ENCODE peak calls at places on chromosomes 6 and 20, in six cellular contexts. D is WERI-Rb-1, C is C1 segment of cervical spinal cord, T is NCI-H1417, Y is choroid plexus epithelial cell, L is KG1. O is an unnamed sample.

GRCh38 chr6:155177369-155177961 is 86.3 kb upstream of the CLDN20 start:
- DNase-seq in Y (peak; percentile 90), C (no peak), L (peak; percentile 54), T (peak; percentile 55), D (peak; percentile 37), O (peak; percentile 60)

GRCh38 chr6:112014483-112014882 is 39.4 kb upstream of the CCN6 start:
- DNase-seq in Y (peak; percentile 64), C (no peak), T (no peak), L (no peak), D (no peak), O (no peak)

GRCh38 chr6:106136845-106137244 is 50.7 kb downstream of the PRDM1 start:
- DNase-seq in C (no peak), T (no peak), Y (no peak), D (no peak), L (no peak), O (no peak)

GRCh38 chr6:157885211-157885788 is 62.3 kb downstream of the SNX9 start:
- DNase-seq in D (no peak), T (no peak), Y (peak; percentile 58), L (no peak), C (no peak), O (no peak)

GRCh38 chr6:7087491-7087979 is 20.2 kb upstream of the RREB1 start:
- DNase-seq in Y (no peak), T (no peak), C (no peak), L (no peak), D (peak; percentile 5), O (no peak)

GRCh38 chr6:109612268-109612667 is 78.7 kb downstream of the AK9 start:
- DNase-seq in T (no peak), C (no peak), D (no peak), L (no peak), Y (no peak), O (no peak)

GRCh38 chr20:35395728-35396127 is 16.0 kb downstream of the UQCC1 start:
- DNase-seq in C (no peak), D (no peak), L (no peak), Y (peak; percentile 68), T (no peak), O (no peak)

GRCh38 chr6:150877928-150878327 is 12.4 kb downstream of the MTHFD1L start:
- DNase-seq in Y (no peak), T (no peak), C (no peak), D (no peak), L (no peak), O (no peak)

GRCh38 chr20:57501461-57502330 is 23.2 kb downstream of the CTCFL start:
- DNase-seq in D (peak; percentile 60), C (no peak), L (no peak), Y (peak; percentile 36), T (no peak), O (no peak)

GRCh38 chr20:58467572-58468330 is 47.4 kb downstream of the APCDD1L start:
- DNase-seq in T (no peak), L (no peak), Y (no peak), D (no peak), C (no peak), O (peak; percentile 17)

GRCh38 chr20:35306931-35307517 is 14.8 kb upstream of the FAM83C start:
- DNase-seq in D (peak; percentile 82), C (no peak), T (peak; percentile 2), Y (peak; percentile 86), L (no peak), O (peak; percentile 59)

GRCh38 chr6:100880149-100880900 is 804 bp downstream of the ASCC3 start:
- DNase-seq in Y (peak; percentile 34), C (no peak), D (no peak), L (no peak), T (no peak), O (no peak)

GRCh38 chr6:22448311-22448711 is 121.1 kb upstream of the HDGFL1 start:
- DNase-seq in C (no peak), L (no peak), T (peak; percentile 9), D (no peak), Y (peak; percentile 91), O (peak; percentile 44)

GRCh38 chr20:22861231-22861980 is 173.7 kb upstream of the SSTR4 start:
- DNase-seq in C (no peak), D (no peak), T (no peak), Y (peak; percentile 46), L (no peak), O (no peak)

GRCh38 chr6:44715925-44716324 is 328.4 kb downstream of the CDC5L start:
- DNase-seq in C (no peak), D (peak; percentile 74), T (peak; percentile 4), L (no peak), Y (no peak), O (no peak)

GRCh38 chr6:38593419-38593818 is 46.3 kb downstream of the BTBD9 start:
- DNase-seq in D (no peak), Y (peak; percentile 41), C (no peak), T (no peak), L (no peak), O (no peak)

GRCh38 chr6:3041606-3042005 is 26.7 kb upstream of the RIPK1 start:
- DNase-seq in C (no peak), T (no peak), L (no peak), Y (no peak), D (no peak), O (no peak)

GRCh38 chr6:88339816-88340215 is 173.7 kb upstream of the CNR1 start:
- DNase-seq in L (no peak), T (no peak), D (no peak), Y (no peak), C (no peak), O (no peak)

GRCh38 chr6:108644252-108644651 is 83.5 kb downstream of the FOXO3 start:
- DNase-seq in D (no peak), Y (no peak), C (no peak), T (no peak), L (no peak), O (no peak)

GRCh38 chr20:43789593-43789992 is 62.8 kb upstream of the GTSF1L start:
- DNase-seq in C (no peak), Y (no peak), T (no peak), L (no peak), D (no peak), O (no peak)

GRCh38 chr6:107102414-107102805 is 12.9 kb downstream of the BEND3 start:
- DNase-seq in T (no peak), C (no peak), L (no peak), Y (no peak), D (peak; percentile 14), O (no peak)

GRCh38 chr6:28002181-28002580 is 45.1 kb downstream of the OR2B6 start:
- DNase-seq in C (no peak), D (no peak), T (peak; percentile 18), L (no peak), Y (no peak), O (no peak)

GRCh38 chr20:16846011-16846410 is 97.9 kb downstream of the OTOR start:
- DNase-seq in L (no peak), T (no peak), Y (no peak), C (no peak), D (no peak), O (no peak)

GRCh38 chr20:11502051-11502450 is 415.6 kb upstream of the BTBD3 start:
- DNase-seq in Y (peak; percentile 40), T (no peak), C (no peak), D (no peak), L (no peak), O (peak; percentile 27)

GRCh38 chr6:44805239-44805849 is 417.8 kb downstream of the CDC5L start:
- DNase-seq in L (no peak), D (peak; percentile 9), C (no peak), T (no peak), Y (no peak), O (no peak)

GRCh38 chr6:170450946-170451761 is 102.0 kb downstream of the PSMB1 start:
- DNase-seq in T (no peak), Y (no peak), C (no peak), D (no peak), L (no peak), O (no peak)

GRCh38 chr6:43491750-43492661 is 14.6 kb downstream of the TJAP1 start:
- DNase-seq in Y (peak; percentile 77), L (no peak), C (peak; percentile 63), D (no peak), T (no peak), O (peak; percentile 40)